ENCODE peak calls at places on chromosomes 11 and 22, in four cellular contexts. One of them, this sample, is unnamed. For H3K4me1, the result is how much of the 10 kb centered on the place peaks cover.

GRCh38 chr11:16795146-16795545 is 56.7 kb downstream of the C11orf58 start:
- DNase-seq in GM23248: no peak
- DNase-seq in CD4-positive, alpha-beta memory T cell: no peak
- DNase-seq in tibial artery: no peak
- DNase-seq in this sample: no peak

GRCh38 chr11:19715373-19715772 is 2.7 kb downstream of the NAV2 start:
- DNase-seq in CD4-positive, alpha-beta memory T cell: no peak
- DNase-seq in GM23248: peak
- DNase-seq in tibial artery: peak
- DNase-seq in this sample: no peak

GRCh38 chr11:8593935-8594909 is at the start of gene STK33:
- DNase-seq in tibial artery: no peak
- DNase-seq in GM23248: peak
- DNase-seq in CD4-positive, alpha-beta memory T cell: no peak
- DNase-seq in this sample: peak

GRCh38 chr11:43920598-43921419 is 21.6 kb upstream of the C11orf96 start:
- DNase-seq in GM23248: peak
- DNase-seq in tibial artery: peak
- DNase-seq in CD4-positive, alpha-beta memory T cell: no peak
- DNase-seq in this sample: no peak

GRCh38 chr11:61378713-61379313 is 13.6 kb upstream of the TMEM216 start:
- DNase-seq in CD4-positive, alpha-beta memory T cell: no peak
- DNase-seq in tibial artery: peak
- DNase-seq in GM23248: peak
- DNase-seq in this sample: no peak

GRCh38 chr22:48492371-48493320 is 1335.0 kb downstream of the BRD1 start:
- DNase-seq in tibial artery: peak
- DNase-seq in CD4-positive, alpha-beta memory T cell: no peak
- DNase-seq in GM23248: peak
- DNase-seq in this sample: peak

GRCh38 chr11:61129608-61130523 is 27.6 kb downstream of the CD5 start:
- DNase-seq in tibial artery: peak
- DNase-seq in GM23248: peak
- DNase-seq in CD4-positive, alpha-beta memory T cell: peak
- DNase-seq in this sample: peak

GRCh38 chr11:88801484-88802123 is 264.2 kb downstream of the GRM5 start:
- DNase-seq in tibial artery: no peak
- DNase-seq in GM23248: no peak
- DNase-seq in CD4-positive, alpha-beta memory T cell: no peak
- DNase-seq in this sample: no peak

GRCh38 chr11:28107331-28107725 is 628 bp downstream of the KIF18A start:
- DNase-seq in tibial artery: no peak
- DNase-seq in CD4-positive, alpha-beta memory T cell: peak
- DNase-seq in GM23248: peak
- DNase-seq in this sample: peak

GRCh38 chr22:35721954-35722353 is 4.3 kb downstream of the APOL5 start:
- DNase-seq in CD4-positive, alpha-beta memory T cell: no peak
- DNase-seq in tibial artery: no peak
- DNase-seq in GM23248: no peak
- DNase-seq in this sample: no peak

GRCh38 chr11:71581826-71582225 is 849 bp downstream of the KRTAP5-11 start:
- DNase-seq in CD4-positive, alpha-beta memory T cell: no peak
- DNase-seq in GM23248: no peak
- DNase-seq in tibial artery: no peak
- DNase-seq in this sample: no peak

GRCh38 chr22:38435010-38435409 is 20.0 kb downstream of the KCNJ4 start:
- DNase-seq in GM23248: no peak
- DNase-seq in tibial artery: no peak
- DNase-seq in CD4-positive, alpha-beta memory T cell: no peak
- DNase-seq in this sample: peak

GRCh38 chr11:128470081-128470480 is 117.3 kb downstream of the ETS1 start:
- DNase-seq in tibial artery: no peak
- DNase-seq in CD4-positive, alpha-beta memory T cell: peak
- DNase-seq in GM23248: no peak
- DNase-seq in this sample: peak

GRCh38 chr22:50730941-50731661 is 6.9 kb upstream of the ACR start:
- DNase-seq in GM23248: peak
- DNase-seq in tibial artery: peak
- DNase-seq in CD4-positive, alpha-beta memory T cell: no peak
- DNase-seq in this sample: peak

GRCh38 chr11:66359662-66360087 is 11.9 kb downstream of the SLC29A2 start:
- DNase-seq in GM23248: no peak
- DNase-seq in tibial artery: no peak
- DNase-seq in CD4-positive, alpha-beta memory T cell: no peak
- DNase-seq in this sample: no peak

GRCh38 chr11:120392791-120393190 is 56.6 kb downstream of the ARHGEF12 start:
- DNase-seq in CD4-positive, alpha-beta memory T cell: no peak
- DNase-seq in GM23248: peak
- DNase-seq in tibial artery: no peak
- DNase-seq in this sample: no peak

GRCh38 chr11:15711311-15711710 is 596.6 kb downstream of the INSC start:
- DNase-seq in tibial artery: no peak
- DNase-seq in GM23248: no peak
- DNase-seq in CD4-positive, alpha-beta memory T cell: no peak
- DNase-seq in this sample: no peak

GRCh38 chr22:46288846-46289243 is 7.8 kb upstream of the GTSE1 start:
- DNase-seq in GM23248: no peak
- DNase-seq in tibial artery: no peak
- DNase-seq in CD4-positive, alpha-beta memory T cell: no peak
- DNase-seq in this sample: no peak

GRCh38 chr11:65915821-65916251 is 3.0 kb downstream of the C11orf68 start:
- DNase-seq in GM23248: peak
- DNase-seq in tibial artery: peak
- DNase-seq in CD4-positive, alpha-beta memory T cell: no peak
- DNase-seq in this sample: no peak

GRCh38 chr11:76314741-76315090 is 66.2 kb downstream of the THAP12 start:
- DNase-seq in GM23248: peak
- DNase-seq in tibial artery: no peak
- DNase-seq in CD4-positive, alpha-beta memory T cell: no peak
- DNase-seq in this sample: no peak

GRCh38 chr22:27399161-27399560 is 402.4 kb downstream of the MN1 start:
- DNase-seq in CD4-positive, alpha-beta memory T cell: no peak
- DNase-seq in GM23248: peak
- DNase-seq in tibial artery: no peak
- DNase-seq in this sample: no peak

GRCh38 chr11:38274031-38274430 is 1676.0 kb upstream of the RAG2 start:
- DNase-seq in GM23248: peak
- DNase-seq in CD4-positive, alpha-beta memory T cell: no peak
- DNase-seq in tibial artery: no peak
- DNase-seq in this sample: no peak

GRCh38 chr11:58576792-58577440 is 1.3 kb upstream of the LPXN start:
- DNase-seq in CD4-positive, alpha-beta memory T cell: no peak
- DNase-seq in tibial artery: no peak
- DNase-seq in GM23248: peak
- DNase-seq in this sample: no peak

DNA sequence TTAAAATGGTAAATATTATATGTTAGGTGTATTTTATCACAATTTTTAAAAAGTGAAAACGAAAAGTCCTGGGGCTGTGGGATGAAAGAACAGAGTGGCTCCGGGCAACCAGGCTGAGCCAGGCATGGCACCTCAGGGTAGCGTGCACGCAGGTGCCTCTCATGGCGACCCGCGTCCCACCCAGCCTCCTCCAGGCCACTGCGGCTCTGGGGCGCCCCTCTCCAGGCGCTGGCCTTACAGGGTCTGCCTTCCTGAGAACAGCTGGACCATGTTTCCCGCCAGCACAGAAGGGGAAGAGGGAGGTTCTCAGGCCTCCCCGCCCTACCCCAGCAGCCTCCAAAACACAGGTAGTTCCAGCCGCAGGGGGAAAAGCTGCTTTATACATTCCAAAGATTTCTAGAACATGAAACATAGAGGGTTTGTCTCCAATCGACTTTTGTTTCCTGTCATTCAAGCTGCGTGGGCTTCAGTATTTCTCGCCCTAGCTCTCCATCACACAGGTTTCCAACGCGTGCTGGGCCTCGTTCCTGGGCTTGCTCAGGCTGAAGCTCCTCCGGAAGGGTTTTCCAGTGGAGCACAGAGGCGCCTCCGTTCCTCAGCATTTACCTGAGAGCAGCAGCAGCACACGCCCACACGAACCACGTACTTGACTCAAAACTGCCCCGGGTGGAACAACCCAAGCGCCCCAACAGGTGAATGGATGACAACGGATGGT is 10.5 kb downstream of the EHD1 start:
- DNase-seq in CD4-positive, alpha-beta memory T cell: no peak
- DNase-seq in GM23248: no peak
- DNase-seq in tibial artery: no peak
- DNase-seq in this sample: no peak
- H3K4me1 ChIP-seq in CD4-positive, alpha-beta memory T cell: half or more
- H3K4me1 ChIP-seq in GM23248: half or more
- H3K4me1 ChIP-seq in tibial artery: half or more
- H3K4me1 ChIP-seq in this sample: under half

DNA sequence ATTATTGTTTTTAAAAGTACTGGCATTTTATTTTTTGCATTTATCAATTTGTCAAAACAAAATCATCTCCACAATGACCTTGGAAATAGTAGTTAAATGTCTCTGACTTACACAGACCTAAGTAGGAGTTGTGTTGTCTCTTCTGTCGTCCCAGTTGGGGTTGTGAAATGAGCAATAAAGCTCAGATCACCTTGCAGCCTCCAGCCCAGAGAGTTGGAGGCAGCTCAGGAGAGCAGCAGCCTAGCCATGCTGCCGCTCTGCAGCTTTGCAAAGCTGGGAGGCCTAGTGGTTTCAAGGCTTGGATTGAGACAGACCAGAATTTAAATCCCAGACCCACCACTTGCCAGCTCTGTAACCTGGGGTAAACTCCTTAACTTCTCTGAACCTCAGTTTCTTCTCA is 65.2 kb upstream of the CRYBB3 start:
- DNase-seq in GM23248: no peak
- DNase-seq in tibial artery: no peak
- DNase-seq in CD4-positive, alpha-beta memory T cell: no peak
- DNase-seq in this sample: no peak
- H3K4me1 ChIP-seq in GM23248: under half
- H3K4me1 ChIP-seq in tibial artery: half or more
- H3K4me1 ChIP-seq in CD4-positive, alpha-beta memory T cell: under half
- H3K4me1 ChIP-seq in this sample: under half

DNA sequence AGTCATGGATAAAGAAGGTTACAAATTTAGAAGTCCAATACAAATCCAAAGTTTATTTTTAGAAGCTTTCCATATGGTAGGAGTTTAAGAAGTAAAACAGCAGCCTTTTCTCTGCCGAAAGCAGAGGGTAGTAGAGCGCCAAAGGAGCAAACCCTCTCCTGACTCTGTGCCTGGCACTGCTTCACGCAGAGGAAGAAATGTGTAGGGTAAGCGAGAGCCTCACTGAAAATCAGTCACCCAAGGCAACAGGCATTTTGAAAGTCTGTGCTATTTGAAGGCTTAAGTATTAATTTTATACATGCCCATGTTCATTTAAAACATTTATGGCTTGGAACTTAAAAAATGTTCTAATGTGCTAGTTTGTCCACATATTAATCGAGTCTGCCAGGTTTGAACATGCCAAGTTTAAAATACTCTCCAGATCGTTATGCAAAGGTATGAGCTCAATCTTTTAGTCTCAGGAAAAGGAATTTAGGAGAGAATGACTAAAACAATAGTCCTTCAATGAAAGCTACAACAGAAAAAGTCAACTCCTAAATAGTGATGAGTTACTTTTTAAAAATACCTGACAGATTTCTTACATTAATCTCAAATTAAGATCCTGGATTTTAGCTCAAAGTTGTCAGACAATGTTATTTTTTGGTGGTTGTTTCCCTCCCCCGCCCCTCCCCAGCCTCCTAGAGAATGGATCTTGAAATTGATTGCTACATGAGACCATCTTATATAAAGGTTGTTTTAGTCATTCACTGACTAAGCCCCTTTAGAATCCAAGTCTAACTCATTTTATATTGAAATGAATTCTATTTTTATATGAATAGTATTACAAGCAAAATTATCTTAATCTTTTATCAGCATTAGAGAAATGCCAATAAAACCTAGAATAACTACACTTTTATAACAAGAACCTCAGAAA is 38.7 kb downstream of the MRTFA start:
- DNase-seq in GM23248: peak
- DNase-seq in tibial artery: no peak
- DNase-seq in CD4-positive, alpha-beta memory T cell: no peak
- DNase-seq in this sample: no peak
- H3K4me1 ChIP-seq in GM23248: half or more
- H3K4me1 ChIP-seq in tibial artery: half or more
- H3K4me1 ChIP-seq in CD4-positive, alpha-beta memory T cell: under half
- H3K4me1 ChIP-seq in this sample: half or more

GRCh38 chr11:119338946-119339580 is 1.6 kb downstream of the C1QTNF5 start:
- DNase-seq in CD4-positive, alpha-beta memory T cell: no peak
- DNase-seq in GM23248: no peak
- DNase-seq in tibial artery: peak
- DNase-seq in this sample: no peak
- H3K4me1 ChIP-seq in CD4-positive, alpha-beta memory T cell: under half
- H3K4me1 ChIP-seq in GM23248: under half
- H3K4me1 ChIP-seq in tibial artery: half or more
- H3K4me1 ChIP-seq in this sample: under half

GRCh38 chr11:111938687-111939160 is 1.6 kb downstream of the DIXDC1 start:
- DNase-seq in tibial artery: no peak
- DNase-seq in GM23248: peak
- DNase-seq in CD4-positive, alpha-beta memory T cell: peak
- DNase-seq in this sample: no peak
- H3K4me1 ChIP-seq in tibial artery: under half
- H3K4me1 ChIP-seq in GM23248: half or more
- H3K4me1 ChIP-seq in CD4-positive, alpha-beta memory T cell: under half
- H3K4me1 ChIP-seq in this sample: under half

This sample was measured in HAP-1.